ENCODE peak calls at places on chromosomes 11 and 22, in four cellular contexts. N is heart left ventricle, K is spleen, Z is tibial artery. A is an unnamed sample.

GRCh38 chr11:100546714-100547113 is 140.4 kb upstream of the ARHGAP42 start:
- DNase-seq in N (no peak), K (no peak), Z (no peak), A (no peak)

GRCh38 chr22:37972527-37972926 is 11.8 kb downstream of the SOX10 start:
- DNase-seq in N (no peak), K (no peak), Z (no peak), A (peak; percentile 75)

GRCh38 chr22:20435436-20436308 is 2.0 kb downstream of the SCARF2 start:
- DNase-seq in N (no peak), K (peak; percentile 47), Z (peak; percentile 56), A (no peak)

GRCh38 chr22:38250642-38251354 is 22.0 kb downstream of the TMEM184B start:
- DNase-seq in N (no peak), K (no peak), Z (no peak), A (no peak)

GRCh38 chr11:44681698-44682097 is 45.1 kb upstream of the TSPAN18 start:
- DNase-seq in N (no peak), K (no peak), Z (no peak), A (no peak)

GRCh38 chr22:25940479-25940878 is 198.5 kb downstream of the MYO18B start:
- DNase-seq in N (no peak), K (no peak), Z (no peak), A (no peak)

GRCh38 chr11:111629499-111629898 is 27.2 kb downstream of the SIK2 start:
- DNase-seq in N (no peak), K (no peak), Z (no peak), A (no peak)

GRCh38 chr11:116910378-116910777 is 73.0 kb upstream of the APOA1 start:
- DNase-seq in N (no peak), K (no peak), Z (no peak), A (no peak)

GRCh38 chr11:5841797-5842196 is at the start of gene OR52E6:
- DNase-seq in N (no peak), K (no peak), Z (no peak), A (no peak)

GRCh38 chr11:36817336-36817965 is 219.4 kb upstream of the RAG2 start:
- DNase-seq in N (no peak), K (no peak), Z (no peak), A (no peak)

GRCh38 chr22:32476804-32477203 is 2.2 kb downstream of the FBXO7 start:
- DNase-seq in N (no peak), K (no peak), Z (no peak), A (no peak)

GRCh38 chr11:85626496-85626895 is 648 bp downstream of the DLG2 start:
- DNase-seq in N (no peak), K (no peak), Z (no peak), A (no peak)

GRCh38 chr22:46008836-46009596 is 32.1 kb upstream of the WNT7B start:
- DNase-seq in N (no peak), K (peak; percentile 51), Z (peak; percentile 61), A (no peak)

GRCh38 chr22:22952531-22953295 is 65.1 kb downstream of the IGLL5 start:
- DNase-seq in N (no peak), K (no peak), Z (no peak), A (no peak)
- H3K4me3 ChIP-seq in N (no peak overlapping the region), K (no peak overlapping the region), Z (no peak overlapping the region), A (no peak overlapping the region)

GRCh38 chr11:29075726-29076125 is 941.1 kb downstream of the KCNA4 start:
- DNase-seq in N (no peak), K (peak; percentile 46), Z (no peak), A (no peak)
- H3K9me3 ChIP-seq in N (peaks cover 19% of the 10 kb centered on the region), K (peaks cover 52% of the 10 kb centered on the region), Z (peaks cover 7% of the 10 kb centered on the region), A (no peaks in the 10 kb centered on the region)

GRCh38 chr11:65384301-65384889 is 1.9 kb upstream of the SLC25A45 start:
- DNase-seq in N (no peak), K (no peak), Z (no peak), A (no peak)
- H3K4me1 ChIP-seq in N (peaks cover 14% of the 10 kb centered on the region), K (peaks cover 95% of the 10 kb centered on the region), Z (peaks cover 70% of the 10 kb centered on the region), A (no peaks in the 10 kb centered on the region)

DNA sequence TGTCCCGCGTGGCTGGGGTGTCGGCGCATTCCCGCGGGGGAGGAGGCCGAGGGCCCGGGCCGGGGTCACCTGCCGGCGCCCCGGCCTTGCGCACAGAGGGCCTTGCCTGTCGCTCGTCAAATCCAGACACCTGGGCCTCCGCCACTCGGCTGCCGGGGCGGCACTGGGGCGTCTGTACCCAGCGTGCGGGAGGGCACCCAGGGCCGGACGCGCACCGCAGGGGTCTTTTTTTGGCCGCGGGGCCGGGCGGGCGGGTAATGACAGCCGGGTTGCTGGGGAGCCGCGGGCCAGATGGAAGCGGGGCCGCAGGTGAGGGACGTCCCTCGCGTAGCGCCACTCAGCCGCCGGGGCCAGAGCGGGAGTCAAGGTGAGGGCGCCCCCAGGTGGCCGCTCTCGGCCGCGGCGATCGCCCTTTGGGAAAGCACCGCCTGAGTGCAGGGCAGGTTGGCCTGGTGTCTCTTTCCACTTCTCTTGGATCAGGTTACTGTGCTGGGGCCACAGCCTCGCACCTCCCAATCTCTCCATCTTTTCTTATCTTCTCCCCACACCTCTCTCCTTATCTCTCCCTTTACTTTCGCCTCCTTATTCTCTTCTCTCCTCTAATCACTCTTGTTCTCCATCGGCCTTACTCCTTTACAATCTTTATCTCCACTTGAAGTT is 3.5 kb downstream of the PHLDB1 start:
- DNase-seq in N (peak; percentile 87), K (peak; percentile 95), Z (peak; percentile 89), A (no peak)
- H3K4me3 ChIP-seq in N (peak overlapping the region; percentile 74), K (peak overlapping the region; percentile 58), Z (peak overlapping the region; percentile 70), A (no peak overlapping the region)

DNA sequence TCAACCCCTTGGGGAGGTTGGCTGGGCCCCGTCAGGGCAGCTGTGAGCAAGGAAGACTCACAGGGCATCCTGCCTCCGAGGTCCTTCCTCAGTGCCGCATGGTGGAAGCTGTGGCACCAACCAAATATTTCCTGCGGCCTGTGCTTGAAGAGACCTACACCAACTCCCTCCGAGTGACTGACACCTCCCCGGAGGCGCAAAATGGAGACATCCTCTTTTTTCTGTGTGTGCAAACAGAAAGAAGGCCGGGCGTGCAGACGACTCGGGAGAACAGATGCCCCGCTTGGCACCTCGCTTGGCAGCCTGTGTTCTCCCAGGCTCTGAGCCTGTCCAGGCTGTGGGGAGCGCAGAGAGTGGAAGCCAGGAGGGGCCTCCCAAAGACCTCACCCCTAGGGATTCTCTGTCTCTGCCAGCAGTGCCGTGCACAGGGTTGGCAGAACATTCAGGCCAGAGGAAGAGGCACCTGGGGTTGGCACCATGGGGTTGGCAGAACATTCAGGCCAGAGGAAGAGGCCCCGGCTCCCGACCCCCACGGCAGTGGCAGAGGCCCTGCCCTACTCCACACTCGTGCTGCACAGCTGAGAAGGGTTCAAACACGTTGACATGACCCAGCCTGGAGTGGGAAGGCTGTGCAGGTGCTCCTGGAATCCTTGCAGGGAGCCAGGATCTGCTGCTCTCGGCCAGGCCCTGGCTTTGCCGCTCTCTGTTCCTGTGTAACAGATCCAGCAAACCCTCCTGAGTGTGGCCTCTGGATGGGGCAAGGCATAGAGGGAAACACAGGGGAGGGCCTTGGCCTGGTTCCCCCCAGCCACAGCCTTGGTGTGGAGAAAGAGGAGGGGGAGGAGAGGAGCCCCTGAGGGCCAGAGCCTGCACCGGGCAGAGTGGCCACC is 805.5 kb downstream of the BRD1 start:
- DNase-seq in N (no peak), K (peak; percentile 43), Z (peak; percentile 59), A (no peak)
- H3K9me3 ChIP-seq in N (no peaks in the 10 kb centered on the region), K (no peaks in the 10 kb centered on the region), Z (no peaks in the 10 kb centered on the region), A (no peaks in the 10 kb centered on the region)

DNA sequence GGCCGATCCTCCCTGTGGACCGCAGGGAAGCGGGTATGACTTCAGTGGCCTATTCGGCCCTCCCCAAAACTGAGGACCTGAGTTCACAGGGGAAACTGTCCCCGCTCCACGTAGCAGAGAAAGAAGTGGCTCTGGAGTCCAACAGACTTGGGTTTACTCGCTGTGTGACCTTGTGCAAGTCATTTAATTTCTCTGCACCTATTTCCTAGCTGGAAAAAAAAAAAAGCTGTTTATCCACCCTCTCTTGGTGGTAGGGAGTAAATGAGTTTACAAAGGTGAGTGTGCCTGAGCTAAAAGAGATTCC is 2.2 kb downstream of the SPON1 start:
- DNase-seq in N (no peak), K (no peak), Z (no peak), A (no peak)
- H3K4me1 ChIP-seq in N (no peaks in the 10 kb centered on the region), K (peaks cover 31% of the 10 kb centered on the region), Z (peaks cover 29% of the 10 kb centered on the region), A (no peaks in the 10 kb centered on the region)

DNA sequence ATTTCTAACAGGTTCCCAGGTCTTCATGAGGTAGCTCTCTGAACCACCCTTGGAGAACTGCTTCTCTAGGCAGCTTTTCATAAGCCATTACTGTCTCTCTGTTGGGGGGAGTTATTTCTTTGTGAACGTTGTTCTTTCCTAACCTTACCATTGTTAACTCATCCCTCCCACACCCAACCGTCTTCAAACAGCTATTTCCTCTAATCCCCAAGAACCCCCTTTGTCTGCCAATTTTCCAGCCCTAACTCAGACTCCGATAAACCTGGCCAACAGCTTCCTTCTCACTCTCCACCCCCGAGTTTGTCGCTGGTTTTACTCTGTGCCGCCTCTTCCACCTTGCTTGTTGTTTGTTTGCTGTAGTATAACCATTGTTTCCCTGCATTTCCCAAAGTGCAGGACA is 131.5 kb downstream of the CCDC34 start:
- DNase-seq in N (no peak), K (no peak), Z (no peak), A (no peak)
- H3K4me3 ChIP-seq in N (no peak overlapping the region), K (no peak overlapping the region), Z (no peak overlapping the region), A (no peak overlapping the region)

GRCh38 chr11:68908273-68908672 is 4.6 kb downstream of the IGHMBP2 start:
- DNase-seq in N (no peak), K (no peak), Z (no peak), A (no peak)
- H3K9me3 ChIP-seq in N (no peaks in the 10 kb centered on the region), K (no peaks in the 10 kb centered on the region), Z (no peaks in the 10 kb centered on the region), A (no peaks in the 10 kb centered on the region)

GRCh38 chr11:1879342-1879940 is 12.3 kb downstream of the PRR33 start:
- DNase-seq in N (peak; percentile 7), K (peak; percentile 74), Z (peak; percentile 64), A (no peak)
- H3K4me1 ChIP-seq in N (peaks cover 32% of the 10 kb centered on the region), K (peaks cover 89% of the 10 kb centered on the region), Z (peaks cover 38% of the 10 kb centered on the region), A (peaks cover 15% of the 10 kb centered on the region)

A was measured in BE2C.